ENCODE peak calls at places on chromosome 22, in four cellular contexts. R is Panc1; J is effector memory CD4-positive, alpha-beta T cell; L is IMR-90. M is an unnamed sample. For H3K4me1, the result is how much of the 10 kb centered on the place peaks cover.

GRCh38 chr22:26952654-26953379 is 295.4 kb downstream of the MIAT start:
- DNase-seq in R (no peak), J (no peak), L (no peak), M (no peak)

GRCh38 chr22:29820941-29821789 is 16.9 kb downstream of the ASCC2 start:
- DNase-seq in J (no peak), L (peak), R (no peak), M (no peak)

GRCh38 chr22:36583546-36583945 is 54.6 kb upstream of the EIF3D start:
- DNase-seq in L (no peak), J (no peak), R (no peak), M (no peak)

GRCh38 chr22:37331811-37332536 is 49.7 kb downstream of the CYTH4 start:
- DNase-seq in L (peak), R (no peak), J (no peak), M (no peak)

GRCh38 chr22:44399196-44399837 is 86.6 kb upstream of the SHISAL1 start:
- DNase-seq in L (no peak), R (no peak), J (no peak), M (no peak)

GRCh38 chr22:44587004-44587793 is 89.2 kb upstream of the RTL6 start:
- DNase-seq in J (no peak), L (peak), R (no peak), M (no peak)

GRCh38 chr22:24208012-24208749 is 26.9 kb downstream of the SUSD2 start:
- DNase-seq in L (peak), J (no peak), R (peak), M (no peak)

GRCh38 chr22:45096256-45096907 is 67.3 kb upstream of the NUP50 start:
- DNase-seq in R (peak), J (peak), L (peak), M (peak)

GRCh38 chr22:38467438-38467903 is 425 bp upstream of the KDELR3 start:
- DNase-seq in R (no peak), L (no peak), J (no peak), M (no peak)

GRCh38 chr22:49051491-49052022 is 776.1 kb downstream of the BRD1 start:
- DNase-seq in R (no peak), L (no peak), J (no peak), M (no peak)

GRCh38 chr22:23233746-23234408 is 53.6 kb downstream of the BCR start:
- DNase-seq in L (peak), R (no peak), J (no peak), M (no peak)

GRCh38 chr22:50470491-50470890 is 4.3 kb downstream of the SBF1 start:
- DNase-seq in L (no peak), J (no peak), R (no peak), M (no peak)
- H3K4me1 ChIP-seq in L (under half), J (half or more), R (under half), M (under half)

DNA sequence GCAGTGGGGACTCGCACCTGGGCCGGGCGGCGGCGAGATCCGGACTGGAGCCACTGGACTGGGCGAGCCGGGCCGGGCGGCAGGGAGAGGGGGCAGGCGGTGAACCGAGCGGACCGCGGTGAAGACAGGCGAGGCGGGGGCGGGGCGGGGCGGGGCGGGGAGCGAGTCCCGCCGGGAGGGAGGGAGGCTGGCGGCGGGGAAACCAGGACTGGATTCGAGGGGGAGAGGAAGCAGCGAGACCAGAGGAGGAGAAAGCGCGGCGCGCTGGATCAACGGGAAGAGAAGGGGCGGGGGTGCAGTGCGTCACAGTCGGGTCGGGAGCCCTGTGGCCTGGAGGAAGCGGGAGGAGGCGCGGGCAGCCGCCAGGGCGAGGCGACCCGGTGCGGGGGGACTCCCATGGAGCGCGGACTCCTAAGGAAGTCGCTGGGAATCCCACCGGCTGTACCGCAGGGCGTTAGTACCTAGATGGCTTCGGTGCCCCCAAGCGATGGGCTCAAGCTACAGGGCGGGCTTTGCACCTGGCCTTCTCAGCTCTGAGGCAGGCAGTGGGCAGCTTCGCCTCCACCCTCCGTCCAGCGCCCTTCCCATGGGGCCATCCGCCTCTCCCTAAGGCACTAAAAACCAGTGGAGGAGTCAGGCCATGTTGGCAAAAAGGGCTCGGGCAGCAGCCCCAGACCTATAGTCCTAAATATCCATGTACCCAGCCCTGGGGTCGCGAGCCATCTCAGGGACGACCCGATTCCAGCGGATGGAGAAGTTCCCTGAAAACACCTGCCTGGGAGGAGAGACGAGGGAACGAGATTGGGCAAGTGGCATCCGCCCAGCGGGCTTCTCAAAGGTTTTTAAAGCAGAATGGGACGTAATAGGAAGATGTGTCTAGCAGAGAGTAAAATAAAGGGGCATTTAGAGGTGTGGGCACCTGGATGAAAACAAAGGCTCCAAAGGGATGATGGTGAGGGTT is at the start of gene TMEM121B:
- DNase-seq in J (no peak), L (peak), R (no peak), M (peak)
- H3K4me3 ChIP-seq in J (peak), L (peak), R (peak), M (peak)

GRCh38 chr22:50115693-50116092 is 25.9 kb downstream of the MOV10L1 start:
- DNase-seq in L (peak), J (no peak), R (no peak), M (no peak)

GRCh38 chr22:50107529-50107928 is 17.7 kb downstream of the MOV10L1 start:
- DNase-seq in J (no peak), R (no peak), L (no peak), M (no peak)

GRCh38 chr22:50114221-50114981 is 24.6 kb downstream of the MOV10L1 start:
- DNase-seq in J (no peak), L (peak), R (no peak), M (no peak)

GRCh38 chr22:50112151-50113118 is 22.6 kb downstream of the MOV10L1 start:
- DNase-seq in J (no peak), L (peak), R (no peak), M (no peak)

DNA sequence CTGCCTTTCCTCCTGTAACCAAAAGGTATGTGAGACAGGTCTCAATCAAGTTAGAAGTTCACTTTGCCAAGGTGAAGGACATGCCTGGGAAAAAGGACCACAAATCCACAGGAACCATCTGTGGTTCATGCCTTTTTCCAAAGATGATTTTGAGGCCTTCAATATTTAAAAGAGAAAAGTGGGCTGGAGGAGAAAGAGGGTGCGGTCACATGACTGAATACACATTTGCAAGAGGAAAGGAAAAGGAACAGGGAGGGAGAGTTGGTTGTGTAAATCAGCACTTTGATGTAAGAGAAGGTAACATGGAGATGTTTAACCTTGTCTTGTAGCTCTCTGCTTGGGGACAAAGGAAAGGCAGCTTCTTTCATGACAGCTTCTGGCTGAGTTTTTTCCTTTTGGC is 21.2 kb downstream of the MOV10L1 start:
- DNase-seq in R (no peak), J (no peak), L (no peak), M (no peak)
- H3K27ac ChIP-seq in R (no peak), J (no peak), L (no peak), M (no peak)

GRCh38 chr22:40237241-40237640 is 59.5 kb downstream of the TNRC6B start:
- DNase-seq in J (no peak), R (no peak), L (no peak), M (no peak)
- H3K4me1 ChIP-seq in J (under half), R (under half), L (under half), M (under half)

DNA sequence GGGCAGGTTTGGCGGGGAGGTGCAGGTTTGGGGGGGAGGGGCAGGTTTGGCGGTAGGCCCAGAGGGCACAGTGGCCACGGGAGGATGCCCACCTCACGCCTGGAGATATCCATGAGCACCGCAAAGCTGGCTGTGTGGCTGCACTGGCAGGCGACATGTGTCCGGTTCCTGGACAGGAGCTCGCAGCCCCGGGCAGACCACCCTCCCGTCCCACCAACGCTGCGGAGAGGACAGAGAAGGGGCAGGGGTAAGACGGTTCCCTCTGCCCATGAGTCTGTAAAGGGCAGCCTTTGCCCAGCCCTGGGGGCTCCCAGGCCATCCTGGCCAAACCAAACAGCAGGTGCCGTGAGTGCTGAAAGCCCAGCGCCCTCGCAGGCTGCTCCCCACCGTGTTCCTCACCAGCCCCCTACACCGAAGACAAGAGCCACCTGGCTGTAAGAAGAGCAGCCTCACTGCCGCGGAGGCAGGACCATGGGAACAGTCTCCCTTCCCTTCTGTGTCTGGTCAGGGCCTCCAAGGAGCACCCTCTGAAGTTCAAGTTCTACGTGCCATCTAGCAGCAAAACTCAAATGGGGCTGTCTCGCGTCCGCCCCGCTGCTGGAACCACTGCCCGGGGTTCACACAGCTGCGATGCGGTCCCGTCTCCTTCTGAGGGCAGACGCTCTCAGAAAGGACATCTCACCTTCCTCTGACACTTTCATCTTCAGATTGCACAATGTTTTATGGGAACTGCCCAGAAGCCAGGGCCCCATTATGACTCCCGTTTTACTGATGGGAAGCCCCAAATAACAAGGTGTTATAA is 43.2 kb downstream of the TRMU start:
- DNase-seq in L (no peak), R (no peak), J (no peak), M (no peak)
- H3K4me3 ChIP-seq in L (no peak), R (no peak), J (no peak), M (no peak)

GRCh38 chr22:20437253-20438065 is at the start of gene SCARF2:
- DNase-seq in J (no peak), R (no peak), L (peak), M (no peak)
- H3K27ac ChIP-seq in J (no peak), R (no peak), L (peak), M (no peak)

GRCh38 chr22:28426346-28427132 is 253.1 kb downstream of the TTC28 start:
- DNase-seq in L (peak), J (no peak), R (no peak), M (no peak)
- H3K4me1 ChIP-seq in L (under half), J (under half), R (under half), M (under half)